ENCODE peak calls at places on chromosomes 1 and 21, in nine cellular contexts. T is GM20000, K is GM13977, L is dermis microvascular lymphatic vessel endothelial cell, Y is ACHN, J is amygdala, R is Caco-2, A is HFF-Myc, P is AG09309. V is an unnamed sample.

GRCh38 chr1:223364685-223365382 is 858 bp upstream of the SUSD4 start:
- DNase-seq in A (no peak), R (peak; percentile 31), L (no peak), T (no peak), K (no peak), Y (no peak), J (no peak), P (no peak), V (no peak)

GRCh38 chr1:25616932-25617625 is 488 bp downstream of the MAN1C1 start:
- DNase-seq in P (no peak), K (no peak), L (no peak), T (peak; percentile 65), J (no peak), R (peak; percentile 4), A (no peak), Y (no peak), V (no peak)

GRCh38 chr1:17485280-17485679 is 45.8 kb upstream of the RCC2 start:
- DNase-seq in R (peak; percentile 35), J (no peak), L (peak; percentile 34), K (no peak), A (no peak), T (no peak), Y (peak; percentile 25), P (no peak), V (peak; percentile 23)

GRCh38 chr1:33784876-33785275 is 79.0 kb upstream of the HMGB4 start:
- DNase-seq in J (no peak), Y (no peak), P (no peak), L (no peak), K (no peak), R (no peak), T (no peak), A (no peak), V (no peak)

GRCh38 chr1:96520542-96520941 is 201.0 kb upstream of the PTBP2 start:
- DNase-seq in Y (no peak), L (peak; percentile 1), R (no peak), P (no peak), T (no peak), A (no peak), J (no peak), K (no peak), V (no peak)

GRCh38 chr1:89499320-89499719 is 25.3 kb upstream of the LRRC8B start:
- DNase-seq in L (no peak), A (no peak), R (no peak), Y (no peak), T (no peak), K (no peak), J (no peak), P (no peak), V (no peak)

GRCh38 chr1:115179397-115179835 is 90.1 kb upstream of the TSPAN2 start:
- DNase-seq in T (no peak), A (no peak), R (no peak), K (no peak), P (peak; percentile 91), J (no peak), L (peak; percentile 72), Y (peak; percentile 98), V (peak; percentile 75)

GRCh38 chr1:1402081-1402900 is 3.2 kb upstream of the CCNL2 start:
- DNase-seq in P (peak; percentile 18), R (peak; percentile 60), A (peak; percentile 41), K (no peak), Y (peak; percentile 92), T (no peak), L (peak; percentile 83), J (no peak), V (no peak)

GRCh38 chr1:22641906-22642636 is 1.4 kb upstream of the C1QC start:
- DNase-seq in P (no peak), Y (peak; percentile 59), J (no peak), T (peak; percentile 81), K (peak; percentile 86), R (peak; percentile 84), L (peak; percentile 51), A (no peak), V (peak; percentile 78)

GRCh38 chr1:164716992-164717703 is 158.2 kb downstream of the PBX1 start:
- DNase-seq in L (no peak), P (no peak), Y (no peak), A (peak; percentile 59), K (no peak), R (no peak), T (no peak), J (no peak), V (peak; percentile 21)

GRCh38 chr1:175154595-175155472 is 37.7 kb downstream of the KIAA0040 start:
- DNase-seq in Y (peak; percentile 54), K (peak; percentile 70), J (peak; percentile 12), R (peak; percentile 77), T (peak; percentile 59), A (no peak), L (peak; percentile 64), P (peak; percentile 2), V (peak; percentile 58)

GRCh38 chr1:6483010-6483760 is 8.3 kb downstream of the PLEKHG5 start:
- DNase-seq in Y (no peak), P (no peak), R (no peak), A (no peak), K (no peak), L (no peak), J (no peak), T (no peak), V (no peak)

GRCh38 chr1:5408401-5408800 is 583.8 kb downstream of the NPHP4 start:
- DNase-seq in J (peak; percentile 19), A (no peak), L (no peak), P (no peak), R (no peak), Y (no peak), T (no peak), K (no peak), V (no peak)

GRCh38 chr1:155981266-155982088 is 3.1 kb upstream of the ARHGEF2 start:
- DNase-seq in T (peak; percentile 66), A (no peak), J (no peak), R (no peak), K (peak; percentile 64), P (peak; percentile 65), Y (peak; percentile 67), L (peak; percentile 75), V (peak; percentile 17)

GRCh38 chr1:207336559-207337467 is 15.3 kb downstream of the CD55 start:
- DNase-seq in A (no peak), Y (no peak), T (peak; percentile 50), P (no peak), R (no peak), K (peak; percentile 45), L (peak; percentile 30), J (no peak), V (peak; percentile 8)

GRCh38 chr1:68384321-68384813 is 65.4 kb downstream of the RPE65 start:
- DNase-seq in T (no peak), R (no peak), K (no peak), Y (peak; percentile 96), J (no peak), P (peak; percentile 98), A (peak; percentile 98), L (peak; percentile 96), V (peak; percentile 94)

GRCh38 chr1:236156512-236157208 is 14.3 kb downstream of the GPR137B start:
- DNase-seq in P (no peak), K (peak; percentile 91), T (peak; percentile 91), R (no peak), L (no peak), J (no peak), A (no peak), Y (no peak), V (no peak)

GRCh38 chr1:85947223-85947622 is 209.3 kb downstream of the COL24A1 start:
- DNase-seq in T (no peak), L (no peak), A (no peak), R (no peak), K (no peak), J (no peak), Y (no peak), P (no peak), V (no peak)

GRCh38 chr1:169094897-169095569 is 11.5 kb upstream of the ATP1B1 start:
- DNase-seq in R (no peak), J (no peak), P (no peak), T (no peak), L (no peak), Y (no peak), K (no peak), A (no peak), V (no peak)

GRCh38 chr1:7663451-7664146 is 107.5 kb upstream of the VAMP3 start:
- DNase-seq in P (no peak), J (no peak), R (no peak), Y (no peak), L (no peak), T (no peak), A (no peak), K (no peak), V (no peak)

GRCh38 chr21:45308211-45309068 is 20.7 kb upstream of the POFUT2 start:
- DNase-seq in T (no peak), P (no peak), L (peak; percentile 63), K (no peak), Y (no peak), A (no peak), R (no peak), J (no peak), V (no peak)

GRCh38 chr1:55626326-55626725 is 411.2 kb upstream of the USP24 start:
- DNase-seq in T (no peak), Y (no peak), K (no peak), A (no peak), J (no peak), L (no peak), R (no peak), P (no peak), V (no peak)

GRCh38 chr1:19759740-19760089 is 40.0 kb downstream of the TMCO4 start:
- DNase-seq in A (no peak), Y (no peak), J (no peak), R (no peak), T (no peak), L (no peak), K (no peak), P (no peak), V (no peak)

GRCh38 chr1:220300442-220301121 is 28.3 kb upstream of the RAB3GAP2 start:
- DNase-seq in Y (peak; percentile 91), A (peak; percentile 83), J (peak; percentile 6), L (peak; percentile 91), T (no peak), K (no peak), R (peak; percentile 50), P (peak; percentile 67), V (peak; percentile 70)

GRCh38 chr1:214574598-214575411 is 23.4 kb upstream of the PTPN14 start:
- DNase-seq in R (no peak), L (no peak), Y (no peak), P (no peak), T (no peak), J (no peak), A (no peak), K (no peak), V (peak; percentile 69)

GRCh38 chr1:182968846-182969734 is 16.1 kb upstream of the SHCBP1L start:
- DNase-seq in J (no peak), K (no peak), P (no peak), Y (no peak), T (no peak), A (no peak), R (peak; percentile 46), L (no peak), V (no peak)

GRCh38 chr1:156973464-156973863 is 53.0 kb downstream of the LRRC71 start:
- DNase-seq in P (no peak), L (no peak), T (no peak), K (no peak), Y (no peak), J (no peak), A (no peak), R (no peak), V (no peak)

V was measured in RWPE1.